ENCODE peak calls at places on chromosomes 7 and 10, in eight cellular contexts. I is A549, Z is transverse colon, N is upper lobe of left lung, O is H1, D is HepG2, T is SK-N-SH, Q is stomach. S is an unnamed sample.

GRCh38 chr10:102347236-102347828 is 48.2 kb upstream of the NFKB2 start:
- DNase-seq in I (peak), Z (peak), N (peak), O (peak), D (peak), T (peak), Q (peak), S (no peak)

GRCh38 chr7:101363734-101364374 is 1.2 kb downstream of the COL26A1 start:
- DNase-seq in I (peak), Z (peak), N (peak), O (peak), D (peak), T (peak), Q (peak), S (peak)

GRCh38 chr7:50308301-50309129 is 4.0 kb downstream of the IKZF1 start:
- DNase-seq in I (no peak), Z (no peak), N (no peak), O (no peak), D (no peak), T (no peak), Q (no peak), S (no peak)

GRCh38 chr10:11162828-11163599 is 145.3 kb downstream of the CELF2 start:
- DNase-seq in I (no peak), Z (peak), N (peak), O (peak), D (no peak), T (no peak), Q (peak), S (peak)

GRCh38 chr7:81327468-81327867 is 408.6 kb upstream of the SEMA3C start:
- DNase-seq in I (no peak), Z (no peak), N (no peak), O (no peak), D (no peak), T (no peak), Q (no peak), S (no peak)

GRCh38 chr7:5701085-5701914 is 80.2 kb downstream of the RNF216 start:
- DNase-seq in I (no peak), Z (no peak), N (no peak), O (no peak), D (no peak), T (no peak), Q (no peak), S (no peak)

GRCh38 chr10:113113918-113114317 is 163.9 kb downstream of the TCF7L2 start:
- DNase-seq in I (no peak), Z (no peak), N (no peak), O (no peak), D (no peak), T (no peak), Q (no peak), S (no peak)

GRCh38 chr7:1922071-1922869 is 252.2 kb downstream of the ELFN1 start:
- DNase-seq in I (no peak), Z (no peak), N (no peak), O (no peak), D (no peak), T (peak), Q (no peak), S (no peak)

GRCh38 chr10:7310076-7310475 is 100.8 kb downstream of the SFMBT2 start:
- DNase-seq in I (no peak), Z (no peak), N (no peak), O (no peak), D (no peak), T (no peak), Q (no peak), S (no peak)

DNA sequence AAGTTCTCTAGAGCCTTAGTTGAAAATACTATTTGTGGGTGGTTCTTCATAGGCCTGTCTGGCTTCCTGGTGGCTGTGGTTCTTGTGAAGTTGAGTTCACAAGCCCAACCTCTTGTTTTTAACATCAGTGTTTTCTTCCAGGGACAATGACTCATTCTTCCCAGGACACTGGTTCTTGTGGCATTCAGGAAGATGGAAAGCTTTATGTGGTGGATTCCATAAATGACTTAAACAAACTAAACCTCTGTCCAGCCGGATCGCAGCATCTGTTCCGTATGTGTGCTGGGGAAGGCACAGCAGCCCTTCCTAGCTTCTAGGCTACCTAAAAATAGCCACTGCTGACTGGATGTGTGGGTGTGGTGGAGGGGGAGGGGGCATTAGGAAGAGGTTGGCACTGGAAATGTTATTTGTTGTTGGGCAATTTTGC is 3.9 kb downstream of the LSMEM1 start:
- DNase-seq in I (peak), Z (no peak), N (no peak), O (no peak), D (peak), T (no peak), Q (no peak), S (no peak)
- H3K4me3 ChIP-seq in I (no peak), Z (no peak), N (no peak), O (no peak), D (no peak), T (no peak), Q (no peak), S (no peak)

DNA sequence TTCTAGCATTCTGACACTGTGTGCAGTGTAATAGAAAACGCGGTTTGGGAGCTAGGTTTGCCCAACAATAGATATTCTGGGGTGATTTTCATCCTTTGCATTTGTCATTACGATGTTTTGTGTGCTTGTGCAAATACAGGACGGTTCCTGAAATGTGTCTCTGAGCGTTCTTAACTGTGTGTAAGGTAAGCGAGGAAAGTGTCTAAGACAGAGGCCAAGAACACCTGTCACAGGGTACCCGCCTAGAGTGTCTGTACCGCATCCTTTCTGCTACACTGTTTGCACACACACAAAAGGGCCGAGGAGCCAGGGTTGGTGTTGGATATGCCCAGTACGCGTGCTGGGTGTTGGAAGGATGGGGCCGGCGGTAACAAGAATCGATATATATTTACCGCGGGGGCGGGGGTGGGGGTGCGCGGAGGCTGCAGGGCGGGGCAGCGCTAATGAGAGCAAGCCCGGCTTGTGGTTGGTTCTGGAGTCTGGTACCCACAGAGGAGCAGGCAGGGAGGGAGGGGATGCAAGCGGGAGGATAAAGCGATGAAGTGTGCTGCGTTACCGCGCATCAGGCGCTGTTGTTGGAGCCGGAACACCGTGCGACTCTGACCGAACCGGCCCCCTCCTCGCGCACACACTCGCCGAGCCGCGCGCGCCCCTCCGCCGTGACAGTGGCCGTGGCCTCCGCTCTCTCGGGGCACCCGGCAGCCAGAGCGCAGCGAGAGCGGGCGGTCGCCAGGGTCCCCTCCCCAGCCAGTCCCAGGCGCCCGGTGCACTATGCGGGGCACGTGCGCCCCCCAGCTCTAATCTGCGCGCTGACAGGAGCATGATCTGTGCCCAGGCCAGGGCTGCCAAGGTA is at the start of gene HECW1:
- DNase-seq in I (no peak), Z (no peak), N (no peak), O (peak), D (no peak), T (no peak), Q (no peak), S (no peak)
- TF ChIP-seq CTCF in I (no peak), Z (no peak), N (no peak), O (peak), D (no peak), T (no peak), Q (no peak), S (no peak)

GRCh38 chr7:91541641-91542040 is 277.4 kb downstream of the FZD1 start:
- DNase-seq in I (no peak), Z (no peak), N (no peak), O (no peak), D (no peak), T (no peak), Q (no peak), S (no peak)

DNA sequence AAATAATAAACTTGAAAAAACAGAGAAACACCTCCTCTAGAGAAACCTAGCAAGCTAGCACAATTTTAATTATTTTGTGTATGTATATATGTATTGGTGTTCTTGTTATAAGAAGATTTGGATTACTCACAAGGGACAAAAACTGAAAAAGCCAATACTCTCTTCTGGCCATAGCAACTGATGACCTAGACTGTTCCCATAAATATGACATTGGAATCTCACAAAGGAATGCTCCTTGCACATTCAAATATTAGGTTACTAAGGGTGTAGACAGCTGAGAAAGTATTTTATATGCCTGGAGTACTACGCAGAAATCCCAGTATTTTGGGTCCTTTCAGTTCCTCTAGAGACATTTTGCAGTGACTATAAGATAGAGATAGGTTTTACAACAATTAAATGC is 279.4 kb downstream of the FZD1 start:
- DNase-seq in I (no peak), Z (no peak), N (no peak), O (no peak), D (no peak), T (no peak), Q (no peak), S (no peak)
- TF ChIP-seq EP300 in I (no peak), Z (no peak), N (no peak), O (no peak), D (no peak), T (no peak), Q (no peak), S (no peak)

GRCh38 chr10:86402283-86402931 is 35.8 kb upstream of the GRID1 start:
- DNase-seq in I (no peak), Z (no peak), N (no peak), O (no peak), D (peak), T (no peak), Q (no peak), S (no peak)
- H3K4me3 ChIP-seq in I (no peak), Z (no peak), N (no peak), O (peak), D (peak), T (no peak), Q (no peak), S (no peak)

GRCh38 chr7:158829342-158830210 is at the start of gene ESYT2:
- DNase-seq in I (peak), Z (peak), N (peak), O (peak), D (peak), T (peak), Q (peak), S (peak)
- TF ChIP-seq CTCF in I (peak), Z (no peak), N (peak), O (no peak), D (peak), T (peak), Q (no peak), S (no peak)

GRCh38 chr7:74082770-74083116 is 861 bp upstream of the LIMK1 start:
- DNase-seq in I (no peak), Z (no peak), N (no peak), O (no peak), D (no peak), T (peak), Q (no peak), S (no peak)

GRCh38 chr7:74084722-74085578 is 1.3 kb downstream of the LIMK1 start:
- DNase-seq in I (no peak), Z (no peak), N (peak), O (no peak), D (no peak), T (peak), Q (no peak), S (no peak)

GRCh38 chr7:74087791-74088453 is 4.3 kb downstream of the LIMK1 start:
- DNase-seq in I (no peak), Z (no peak), N (no peak), O (no peak), D (no peak), T (no peak), Q (no peak), S (no peak)

GRCh38 chr7:74083928-74084721 is 521 bp downstream of the LIMK1 start:
- DNase-seq in I (peak), Z (peak), N (no peak), O (peak), D (no peak), T (peak), Q (peak), S (no peak)

GRCh38 chr7:74083117-74083876 is at the start of gene LIMK1:
- DNase-seq in I (peak), Z (peak), N (peak), O (peak), D (peak), T (peak), Q (peak), S (peak)
- TF ChIP-seq EP300 in I (no peak), Z (no peak), N (no peak), O (no peak), D (no peak), T (no peak), Q (no peak), S (no peak)

GRCh38 chr10:66927271-66927950 is 1.6 kb downstream of the LRRTM3 start:
- DNase-seq in I (no peak), Z (no peak), N (no peak), O (no peak), D (no peak), T (no peak), Q (no peak), S (no peak)
- H3K4me3 ChIP-seq in I (no peak), Z (no peak), N (no peak), O (no peak), D (no peak), T (no peak), Q (no peak), S (peak)